ENCODE peak calls at places on chromosomes 4 and X, in seven cellular contexts. One of them, this sample, is unnamed.

GRCh38 chr4:1572521-1572920 is 111.6 kb downstream of the FAM53A start:
- DNase-seq in memory B cell: no peak
- DNase-seq in stimulated activated CD4-positive, alpha-beta T cell treated with anti-CD3 and anti-CD28 coated beads, Interleukin-2, amount 100 ng/mL, for 24 hours: no peak
- DNase-seq in lower lobe of right lung: no peak
- DNase-seq in neural crest cell: no peak
- DNase-seq in H9: peak
- DNase-seq in activated CD4-positive, alpha-beta T cell treated with anti-CD3 and anti-CD28 coated beads for 36 hours: no peak
- DNase-seq in this sample: no peak

GRCh38 chrX:87582453-87582852 is 64.9 kb downstream of the KLHL4 start:
- DNase-seq in stimulated activated CD4-positive, alpha-beta T cell treated with anti-CD3 and anti-CD28 coated beads, Interleukin-2, amount 100 ng/mL, for 24 hours: no peak
- DNase-seq in lower lobe of right lung: no peak
- DNase-seq in memory B cell: no peak
- DNase-seq in activated CD4-positive, alpha-beta T cell treated with anti-CD3 and anti-CD28 coated beads for 36 hours: no peak
- DNase-seq in neural crest cell: no peak
- DNase-seq in H9: no peak
- DNase-seq in this sample: no peak

GRCh38 chr4:185965456-185966384 is 103.2 kb upstream of the TLR3 start:
- DNase-seq in H9: no peak
- DNase-seq in stimulated activated CD4-positive, alpha-beta T cell treated with anti-CD3 and anti-CD28 coated beads, Interleukin-2, amount 100 ng/mL, for 24 hours: no peak
- DNase-seq in activated CD4-positive, alpha-beta T cell treated with anti-CD3 and anti-CD28 coated beads for 36 hours: no peak
- DNase-seq in neural crest cell: no peak
- DNase-seq in lower lobe of right lung: no peak
- DNase-seq in memory B cell: peak
- DNase-seq in this sample: no peak

GRCh38 chrX:129040124-129040523 is 483.2 kb downstream of the SMARCA1 start:
- DNase-seq in activated CD4-positive, alpha-beta T cell treated with anti-CD3 and anti-CD28 coated beads for 36 hours: no peak
- DNase-seq in neural crest cell: no peak
- DNase-seq in H9: no peak
- DNase-seq in memory B cell: no peak
- DNase-seq in lower lobe of right lung: no peak
- DNase-seq in stimulated activated CD4-positive, alpha-beta T cell treated with anti-CD3 and anti-CD28 coated beads, Interleukin-2, amount 100 ng/mL, for 24 hours: no peak
- DNase-seq in this sample: no peak

GRCh38 chrX:16394290-16394689 is 227.0 kb downstream of the MAGEB17 start:
- DNase-seq in neural crest cell: no peak
- DNase-seq in memory B cell: no peak
- DNase-seq in lower lobe of right lung: no peak
- DNase-seq in stimulated activated CD4-positive, alpha-beta T cell treated with anti-CD3 and anti-CD28 coated beads, Interleukin-2, amount 100 ng/mL, for 24 hours: no peak
- DNase-seq in H9: no peak
- DNase-seq in activated CD4-positive, alpha-beta T cell treated with anti-CD3 and anti-CD28 coated beads for 36 hours: no peak
- DNase-seq in this sample: no peak

GRCh38 chr4:53688186-53688790 is 97.0 kb upstream of the LNX1 start:
- DNase-seq in neural crest cell: no peak
- DNase-seq in stimulated activated CD4-positive, alpha-beta T cell treated with anti-CD3 and anti-CD28 coated beads, Interleukin-2, amount 100 ng/mL, for 24 hours: peak
- DNase-seq in memory B cell: no peak
- DNase-seq in activated CD4-positive, alpha-beta T cell treated with anti-CD3 and anti-CD28 coated beads for 36 hours: peak
- DNase-seq in lower lobe of right lung: no peak
- DNase-seq in H9: no peak
- DNase-seq in this sample: peak

GRCh38 chr4:20395160-20395773 is 143.6 kb downstream of the SLIT2 start:
- DNase-seq in lower lobe of right lung: no peak
- DNase-seq in memory B cell: no peak
- DNase-seq in neural crest cell: peak
- DNase-seq in stimulated activated CD4-positive, alpha-beta T cell treated with anti-CD3 and anti-CD28 coated beads, Interleukin-2, amount 100 ng/mL, for 24 hours: peak
- DNase-seq in H9: peak
- DNase-seq in activated CD4-positive, alpha-beta T cell treated with anti-CD3 and anti-CD28 coated beads for 36 hours: peak
- DNase-seq in this sample: peak

GRCh38 chr4:4673070-4673469 is 131.2 kb upstream of the STX18 start:
- DNase-seq in neural crest cell: peak
- DNase-seq in lower lobe of right lung: no peak
- DNase-seq in H9: peak
- DNase-seq in activated CD4-positive, alpha-beta T cell treated with anti-CD3 and anti-CD28 coated beads for 36 hours: peak
- DNase-seq in memory B cell: no peak
- DNase-seq in stimulated activated CD4-positive, alpha-beta T cell treated with anti-CD3 and anti-CD28 coated beads, Interleukin-2, amount 100 ng/mL, for 24 hours: peak
- DNase-seq in this sample: peak

This sample was measured in HCEC 1CT.